ENCODE peak calls at places on chromosomes 5 and 9, in seven cellular contexts. O, J, F, I, A, C and G are unnamed samples.

GRCh38 chr5:181243020-181243520 is 636 bp downstream of the RACK1 start:
- DNase-seq in O (no peak), J (no peak), F (no peak), I (no peak), A (no peak), C (no peak), G (no peak)

GRCh38 chr5:33328842-33329241 is 111.9 kb upstream of the TARS1 start:
- DNase-seq in O (no peak), J (no peak), F (no peak), I (no peak), A (no peak), C (no peak), G (no peak)

GRCh38 chr9:131585375-131585774 is 40.1 kb downstream of the PRRT1B start:
- DNase-seq in O (no peak), J (no peak), F (no peak), I (peak), A (peak), C (no peak), G (no peak)

GRCh38 chr5:61275841-61276240 is 56.2 kb upstream of the ZSWIM6 start:
- DNase-seq in O (no peak), J (no peak), F (no peak), I (no peak), A (peak), C (no peak), G (no peak)

GRCh38 chr5:96714951-96715451 is 52.8 kb downstream of the CAST start:
- DNase-seq in O (peak), J (peak), F (no peak), I (peak), A (no peak), C (no peak), G (no peak)

GRCh38 chr5:62144395-62145022 is 161.5 kb upstream of the KIF2A start:
- DNase-seq in O (peak), J (no peak), F (no peak), I (no peak), A (peak), C (no peak), G (no peak)

GRCh38 chr9:113359385-113359784 is 10.0 kb downstream of the BSPRY start:
- DNase-seq in O (no peak), J (no peak), F (no peak), I (no peak), A (no peak), C (no peak), G (no peak)

GRCh38 chr9:36899406-36899805 is 134.7 kb downstream of the PAX5 start:
- DNase-seq in O (no peak), J (no peak), F (no peak), I (no peak), A (no peak), C (no peak), G (no peak)

GRCh38 chr5:166624573-166624972 is 1666.9 kb upstream of the WWC1 start:
- DNase-seq in O (no peak), J (no peak), F (no peak), I (no peak), A (no peak), C (peak), G (no peak)

GRCh38 chr5:45696206-45696836 is at the start of gene HCN1:
- DNase-seq in O (peak), J (peak), F (no peak), I (no peak), A (peak), C (peak), G (peak)

GRCh38 chr9:114382951-114383865 is 4.6 kb downstream of the AKNA start:
- DNase-seq in O (no peak), J (no peak), F (peak), I (no peak), A (peak), C (no peak), G (no peak)

GRCh38 chr5:149322518-149322917 is 22.8 kb upstream of the GRPEL2 start:
- DNase-seq in O (no peak), J (no peak), F (no peak), I (no peak), A (no peak), C (no peak), G (no peak)

GRCh38 chr9:37801287-37801850 is 772 bp downstream of the DCAF10 start:
- DNase-seq in O (no peak), J (peak), F (no peak), I (no peak), A (peak), C (peak), G (no peak)